ENCODE peak calls at places on chromosomes 6 and 20, in four cellular contexts. U is mesothelial cell of epicardium, Y is lower lobe of right lung, C is cardiac muscle cell. Q is an unnamed sample.

GRCh38 chr6:11845664-11846577 is 67.3 kb upstream of the ADTRP start:
- DNase-seq in U (no peak), C (no peak), Y (no peak), Q (no peak)

GRCh38 chr6:103027532-103027931 is 1634.0 kb downstream of the GRIK2 start:
- DNase-seq in C (no peak), U (no peak), Y (no peak), Q (no peak)

GRCh38 chr6:14826456-14826855 is 419.4 kb upstream of the JARID2 start:
- DNase-seq in Y (no peak), C (no peak), U (no peak), Q (no peak)

GRCh38 chr20:63957004-63957689 is 931 bp upstream of the UCKL1 start:
- DNase-seq in U (no peak), C (peak; percentile 74), Y (no peak), Q (no peak)

GRCh38 chr6:100633096-100633766 is 168.5 kb upstream of the SIM1 start:
- DNase-seq in Y (no peak), C (peak; percentile 89), U (no peak), Q (no peak)

GRCh38 chr6:22364314-22364713 is 67.5 kb upstream of the PRL start:
- DNase-seq in U (no peak), C (no peak), Y (no peak), Q (no peak)

GRCh38 chr6:34523441-34524206 is 32.5 kb downstream of the SPDEF start:
- DNase-seq in Y (peak; percentile 17), U (no peak), C (no peak), Q (peak; percentile 27)

GRCh38 chr6:130885392-130886192 is 58.4 kb downstream of the SMLR1 start:
- DNase-seq in Y (no peak), U (peak; percentile 76), C (peak; percentile 89), Q (peak; percentile 59)

GRCh38 chr20:562232-562897 is 18.8 kb upstream of the CSNK2A1 start:
- DNase-seq in C (no peak), Y (no peak), U (no peak), Q (no peak)

GRCh38 chr6:97040355-97040860 is 115.9 kb downstream of the KLHL32 start:
- DNase-seq in U (no peak), C (no peak), Y (no peak), Q (no peak)

GRCh38 chr6:63788569-63788968 is 153.0 kb downstream of the PHF3 start:
- DNase-seq in Y (no peak), C (no peak), U (no peak), Q (no peak)
- TF ChIP-seq CTCF in Y (no peak), C (no peak), U (no peak), Q (no peak)

DNA sequence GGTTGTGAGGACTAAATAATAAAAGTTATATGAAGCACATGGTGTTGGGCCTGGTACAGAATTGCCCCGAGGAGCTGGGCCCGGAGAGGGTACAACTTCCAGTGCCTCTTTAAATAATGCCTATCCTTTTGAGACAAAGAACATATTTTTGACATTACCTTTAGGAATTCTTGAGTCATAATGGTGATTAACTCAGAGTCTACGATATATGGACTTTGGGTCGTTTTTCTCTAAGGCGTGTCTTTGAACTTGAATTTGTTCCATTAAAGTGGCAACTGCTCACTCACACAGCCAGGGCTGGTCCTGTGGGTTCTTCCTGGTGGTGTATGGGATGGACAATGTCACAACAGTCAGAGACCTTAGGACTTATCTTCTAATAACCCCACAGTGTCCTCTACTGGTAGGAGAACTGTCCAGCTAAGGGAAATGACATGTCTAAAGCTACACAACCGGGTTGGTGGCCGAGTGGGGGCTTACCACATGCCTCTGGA is 106.5 kb downstream of the CDC5L start:
- DNase-seq in Y (no peak), C (peak; percentile 63), U (no peak), Q (no peak)
- TF ChIP-seq CTCF in Y (no peak), C (peak; percentile 32), U (no peak), Q (no peak)

GRCh38 chr6:85348643-85349042 is 101.2 kb upstream of the NT5E start:
- DNase-seq in Y (no peak), U (no peak), C (no peak), Q (no peak)
- TF ChIP-seq CTCF in Y (no peak), U (no peak), C (no peak), Q (no peak)

GRCh38 chr6:132715204-132715603 is 1.3 kb upstream of the VNN1 start:
- DNase-seq in Y (no peak), C (peak; percentile 92), U (no peak), Q (peak; percentile 50)
- TF ChIP-seq CTCF in Y (no peak), C (peak; percentile 71), U (no peak), Q (peak; percentile 46)

GRCh38 chr6:8060346-8060745 is 3.8 kb downstream of the BLOC1S5 start:
- DNase-seq in U (no peak), C (no peak), Y (no peak), Q (no peak)

GRCh38 chr6:8057263-8057662 is 6.9 kb downstream of the BLOC1S5 start:
- DNase-seq in C (no peak), U (no peak), Y (no peak), Q (no peak)

GRCh38 chr6:8057793-8058192 is 6.4 kb downstream of the BLOC1S5 start:
- DNase-seq in C (no peak), U (no peak), Y (no peak), Q (no peak)

GRCh38 chr6:8061736-8062135 is 2.5 kb downstream of the BLOC1S5 start:
- DNase-seq in Y (no peak), U (no peak), C (no peak), Q (no peak)

DNA sequence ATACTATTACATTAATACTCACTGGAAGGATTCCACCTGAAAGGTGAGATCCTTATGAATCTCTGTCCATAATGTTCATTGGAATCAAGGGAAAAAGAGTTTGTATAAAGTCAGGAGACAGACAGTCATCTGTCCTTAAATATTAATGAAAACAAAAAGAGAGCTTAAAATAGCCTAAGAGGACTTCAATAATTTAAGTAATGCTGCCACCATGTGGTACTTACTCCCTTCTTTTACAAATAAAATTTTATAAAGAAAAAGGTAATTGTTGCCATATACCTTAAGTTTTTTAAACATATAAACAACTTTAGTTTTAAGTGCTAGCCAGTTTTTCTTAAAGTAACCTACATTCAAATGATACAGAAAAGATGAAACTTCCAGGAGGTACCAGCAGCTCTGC is 5.1 kb downstream of the BLOC1S5 start:
- DNase-seq in Y (no peak), C (peak; percentile 60), U (no peak), Q (no peak)
- TF ChIP-seq CTCF in Y (peak; percentile 26), C (peak; percentile 32), U (peak; percentile 28), Q (peak; percentile 61)

DNA sequence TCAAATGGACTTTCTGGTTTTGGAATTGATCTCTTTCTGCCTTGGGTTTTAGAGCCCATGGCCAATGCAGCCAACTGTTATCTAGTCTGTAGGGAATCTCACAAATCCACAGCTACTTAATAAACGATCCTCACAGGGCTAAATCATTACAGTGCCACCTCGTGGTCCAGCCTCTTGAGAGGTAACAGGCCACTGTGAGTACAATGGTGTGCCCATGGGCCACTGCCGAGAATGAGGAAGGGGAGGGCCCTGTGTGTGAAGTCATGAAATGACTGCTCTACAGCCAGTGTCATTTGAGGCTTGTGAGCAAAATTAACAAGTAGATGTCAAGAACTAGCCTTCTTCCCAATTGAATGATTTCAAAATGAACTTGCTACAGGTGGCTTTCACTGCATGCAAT is 54.3 kb upstream of the GMPR start:
- DNase-seq in Y (peak; percentile 62), C (peak; percentile 50), U (no peak), Q (no peak)
- TF ChIP-seq CTCF in Y (peak; percentile 35), C (peak; percentile 43), U (no peak), Q (peak; percentile 41)

GRCh38 chr20:46058656-46059281 is 29.8 kb downstream of the SLC12A5 start:
- DNase-seq in U (no peak), Y (peak; percentile 51), C (no peak), Q (no peak)

GRCh38 chr20:46056970-46057855 is 28.2 kb downstream of the SLC12A5 start:
- DNase-seq in Y (peak; percentile 54), C (peak; percentile 64), U (peak; percentile 82), Q (no peak)

GRCh38 chr20:46056027-46056833 is 27.2 kb downstream of the SLC12A5 start:
- DNase-seq in U (no peak), Y (no peak), C (no peak), Q (no peak)

GRCh38 chr20:46060301-46060881 is 29.4 kb downstream of the NCOA5 start:
- DNase-seq in U (no peak), Y (no peak), C (no peak), Q (no peak)

DNA sequence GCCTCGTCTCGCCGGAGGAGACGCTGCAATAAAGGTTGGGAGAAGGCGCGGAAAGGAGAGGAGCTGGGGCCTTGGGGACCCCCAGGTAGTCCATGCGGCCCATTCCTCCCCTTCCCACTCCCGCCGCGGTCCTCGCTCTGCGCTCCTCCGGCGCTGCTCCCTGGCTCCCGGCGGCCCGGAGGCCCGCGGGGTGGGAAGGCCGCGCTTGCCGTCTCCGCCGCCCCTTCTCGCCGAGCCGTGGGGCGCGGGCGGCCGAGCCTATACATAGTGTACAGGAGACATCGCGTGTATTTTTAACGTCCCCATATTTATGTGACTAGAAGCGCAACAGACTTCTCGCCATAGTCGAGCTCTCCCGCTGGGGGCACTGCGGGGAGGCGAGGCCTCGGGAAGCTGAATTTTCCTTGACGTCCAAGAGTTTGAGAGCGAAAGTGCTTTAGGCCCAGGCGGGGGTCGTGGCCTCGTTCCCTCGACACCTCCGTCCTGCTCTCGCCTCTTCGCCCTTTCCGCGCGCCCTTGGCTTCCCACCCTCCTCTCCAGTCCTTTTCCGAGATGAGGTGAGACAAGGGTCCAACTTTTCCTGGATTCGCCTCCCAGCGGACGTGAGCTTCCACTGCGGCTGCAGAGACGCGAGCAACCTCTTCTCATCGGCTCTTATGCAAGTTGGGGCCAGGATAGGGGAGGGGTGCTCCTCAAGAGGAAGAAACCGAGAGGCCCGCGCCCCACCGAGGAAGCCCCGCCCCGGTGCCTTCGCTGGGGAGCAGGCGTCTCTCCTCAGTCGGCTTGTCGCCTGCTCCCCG is 29.0 kb downstream of the SLC12A5 start:
- DNase-seq in Y (peak; percentile 78), U (no peak), C (peak; percentile 65), Q (peak; percentile 41)
- TF ChIP-seq CTCF in Y (no peak), U (peak; percentile 44), C (peak; percentile 61), Q (peak; percentile 25)

Q was measured in dorsolateral prefrontal cortex.